ENCODE peak calls at places on chromosomes 1 and 21, in four cellular contexts. I, T, D and P are unnamed samples.

GRCh38 chr1:246142320-246142893 is 364.7 kb downstream of the SMYD3 start:
- DNase-seq in I (no peak), D (no peak), T (no peak), P (no peak)

GRCh38 chr1:107788189-107788588 is 176.8 kb downstream of the VAV3 start:
- DNase-seq in I (no peak), T (no peak), D (no peak), P (no peak)

GRCh38 chr1:155093938-155094621 is 15.4 kb downstream of the EFNA3 start:
- DNase-seq in T (no peak), D (peak; percentile 51), I (no peak), P (no peak)

GRCh38 chr1:226632922-226633351 is 84.4 kb downstream of the STUM start:
- DNase-seq in T (peak; percentile 75), I (peak; percentile 43), D (peak; percentile 40), P (no peak)

GRCh38 chr1:20102875-20103274 is 16.5 kb downstream of the PLA2G2D start:
- DNase-seq in I (no peak), T (no peak), D (no peak), P (no peak)

GRCh38 chr21:34761758-34762330 is 93.0 kb downstream of the CLIC6 start:
- DNase-seq in I (no peak), D (no peak), T (no peak), P (no peak)

GRCh38 chr21:35511298-35512162 is 462.4 kb upstream of the RUNX1 start:
- DNase-seq in D (no peak), T (peak; percentile 51), I (no peak), P (no peak)

GRCh38 chr1:219330669-219331068 is 157.0 kb downstream of the LYPLAL1 start:
- DNase-seq in D (no peak), I (no peak), T (no peak), P (no peak)

GRCh38 chr1:179230251-179230650 is 774 bp upstream of the ABL2 start:
- DNase-seq in I (no peak), T (no peak), D (no peak), P (no peak)

GRCh38 chr1:116855220-116855619 is 54.5 kb upstream of the PTGFRN start:
- DNase-seq in D (no peak), T (no peak), I (no peak), P (no peak)

GRCh38 chr1:19062258-19063029 is 106.0 kb upstream of the IFFO2 start:
- DNase-seq in D (no peak), T (peak; percentile 59), I (no peak), P (no peak)

GRCh38 chr1:47898156-47898825 is 98.9 kb downstream of the TRABD2B start:
- DNase-seq in D (no peak), T (no peak), I (no peak), P (no peak)

GRCh38 chr1:26493905-26494304 is 21.7 kb downstream of the HMGN2 start:
- DNase-seq in T (no peak), I (no peak), D (no peak), P (no peak)

GRCh38 chr1:162030741-162031280 is 7.1 kb upstream of the OLFML2B start:
- DNase-seq in T (no peak), I (no peak), D (no peak), P (no peak)

GRCh38 chr1:25573591-25573930 is 30.2 kb downstream of the LDLRAP1 start:
- DNase-seq in I (no peak), D (peak; percentile 86), T (no peak), P (no peak)

GRCh38 chr1:88398338-88398737 is 285.7 kb upstream of the PKN2 start:
- DNase-seq in T (no peak), D (no peak), I (no peak), P (no peak)

GRCh38 chr1:33225586-33225985 is 30.7 kb upstream of the ZNF362 start:
- DNase-seq in T (no peak), I (no peak), D (no peak), P (no peak)

GRCh38 chr1:39666772-39667171 is 5.1 kb downstream of the NT5C1A start:
- DNase-seq in T (peak; percentile 64), D (no peak), I (no peak), P (no peak)

GRCh38 chr1:7611421-7612010 is 159.6 kb upstream of the VAMP3 start:
- DNase-seq in T (no peak), I (no peak), D (no peak), P (no peak)

GRCh38 chr1:41399148-41399795 is 38.0 kb downstream of the FOXO6 start:
- DNase-seq in T (no peak), I (no peak), D (no peak), P (no peak)

GRCh38 chr1:96372881-96373280 is 348.7 kb upstream of the PTBP2 start:
- DNase-seq in D (no peak), I (no peak), T (no peak), P (no peak)